ENCODE peak calls at places on chromosomes 5 and 9, in seven cellular contexts. One of them, this sample, is unnamed.

GRCh38 chr9:114271556-114272510 is 51.1 kb upstream of the ORM1 start:
- DNase-seq in neural progenitor cell: peak; percentile 65
- DNase-seq in GM12878: no peak
- DNase-seq in GM20000: peak; percentile 41
- DNase-seq in Caco-2: no peak
- DNase-seq in stomach: no peak
- DNase-seq in psoas muscle: peak; percentile 42
- DNase-seq in this sample: peak; percentile 57

GRCh38 chr9:131333771-131334567 is 44.4 kb downstream of the PLPP7 start:
- DNase-seq in neural progenitor cell: no peak
- DNase-seq in GM12878: no peak
- DNase-seq in GM20000: no peak
- DNase-seq in Caco-2: no peak
- DNase-seq in stomach: no peak
- DNase-seq in psoas muscle: no peak
- DNase-seq in this sample: no peak

GRCh38 chr5:72301557-72301956 is 18.5 kb downstream of the MRPS27 start:
- DNase-seq in neural progenitor cell: peak; percentile 39
- DNase-seq in GM12878: no peak
- DNase-seq in GM20000: peak; percentile 31
- DNase-seq in Caco-2: no peak
- DNase-seq in stomach: no peak
- DNase-seq in psoas muscle: no peak
- DNase-seq in this sample: no peak

GRCh38 chr5:34655354-34655991 is 655 bp upstream of the RAI14 start:
- DNase-seq in neural progenitor cell: peak; percentile 59
- DNase-seq in GM12878: no peak
- DNase-seq in GM20000: peak; percentile 53
- DNase-seq in Caco-2: peak; percentile 47
- DNase-seq in stomach: peak; percentile 58
- DNase-seq in psoas muscle: no peak
- DNase-seq in this sample: peak; percentile 32

GRCh38 chr5:38541174-38541724 is 15.2 kb downstream of the LIFR start:
- DNase-seq in neural progenitor cell: no peak
- DNase-seq in GM12878: no peak
- DNase-seq in GM20000: no peak
- DNase-seq in Caco-2: no peak
- DNase-seq in stomach: no peak
- DNase-seq in psoas muscle: no peak
- DNase-seq in this sample: no peak

GRCh38 chr5:80754900-80755299 is 100.1 kb upstream of the DHFR start:
- DNase-seq in neural progenitor cell: peak; percentile 89
- DNase-seq in GM12878: peak; percentile 33
- DNase-seq in GM20000: no peak
- DNase-seq in Caco-2: no peak
- DNase-seq in stomach: no peak
- DNase-seq in psoas muscle: no peak
- DNase-seq in this sample: no peak

GRCh38 chr5:62256161-62257017 is 49.6 kb upstream of the KIF2A start:
- DNase-seq in neural progenitor cell: peak; percentile 12
- DNase-seq in GM12878: no peak
- DNase-seq in GM20000: peak; percentile 22
- DNase-seq in Caco-2: no peak
- DNase-seq in stomach: no peak
- DNase-seq in psoas muscle: no peak
- DNase-seq in this sample: no peak

GRCh38 chr9:129838707-129839259 is 3.5 kb downstream of the USP20 start:
- DNase-seq in neural progenitor cell: no peak
- DNase-seq in GM12878: no peak
- DNase-seq in GM20000: no peak
- DNase-seq in Caco-2: no peak
- DNase-seq in stomach: no peak
- DNase-seq in psoas muscle: no peak
- DNase-seq in this sample: no peak

GRCh38 chr9:109934499-109935214 is 154.7 kb downstream of the PALM2AKAP2 start:
- DNase-seq in neural progenitor cell: no peak
- DNase-seq in GM12878: no peak
- DNase-seq in GM20000: no peak
- DNase-seq in Caco-2: no peak
- DNase-seq in stomach: no peak
- DNase-seq in psoas muscle: no peak
- DNase-seq in this sample: no peak

GRCh38 chr9:76459691-76460635 is 981 bp downstream of the GCNT1 start:
- DNase-seq in neural progenitor cell: peak; percentile 76
- DNase-seq in GM12878: no peak
- DNase-seq in GM20000: peak; percentile 28
- DNase-seq in Caco-2: peak; percentile 20
- DNase-seq in stomach: peak; percentile 58
- DNase-seq in psoas muscle: peak; percentile 21
- DNase-seq in this sample: peak; percentile 45

GRCh38 chr5:154813736-154814135 is 36.7 kb downstream of the FAXDC2 start:
- DNase-seq in neural progenitor cell: no peak
- DNase-seq in GM12878: no peak
- DNase-seq in GM20000: no peak
- DNase-seq in Caco-2: no peak
- DNase-seq in stomach: no peak
- DNase-seq in psoas muscle: no peak
- DNase-seq in this sample: no peak

GRCh38 chr5:160183075-160183474 is 46.2 kb upstream of the FABP6 start:
- DNase-seq in neural progenitor cell: no peak
- DNase-seq in GM12878: no peak
- DNase-seq in GM20000: no peak
- DNase-seq in Caco-2: no peak
- DNase-seq in stomach: no peak
- DNase-seq in psoas muscle: no peak
- DNase-seq in this sample: no peak

GRCh38 chr5:1936413-1936812 is 53.7 kb upstream of the IRX4 start:
- DNase-seq in neural progenitor cell: no peak
- DNase-seq in GM12878: no peak
- DNase-seq in GM20000: no peak
- DNase-seq in Caco-2: no peak
- DNase-seq in stomach: no peak
- DNase-seq in psoas muscle: no peak
- DNase-seq in this sample: peak; percentile 38

GRCh38 chr5:116856271-116856670 is 281.6 kb upstream of the SEMA6A start:
- DNase-seq in neural progenitor cell: no peak
- DNase-seq in GM12878: no peak
- DNase-seq in GM20000: no peak
- DNase-seq in Caco-2: no peak
- DNase-seq in stomach: no peak
- DNase-seq in psoas muscle: no peak
- DNase-seq in this sample: no peak

GRCh38 chr5:52277101-52277500 is 510.6 kb upstream of the ITGA1 start:
- DNase-seq in neural progenitor cell: peak; percentile 31
- DNase-seq in GM12878: no peak
- DNase-seq in GM20000: no peak
- DNase-seq in Caco-2: no peak
- DNase-seq in stomach: no peak
- DNase-seq in psoas muscle: no peak
- DNase-seq in this sample: no peak

GRCh38 chr5:68962632-68963484 is 131.0 kb upstream of the SLC30A5 start:
- DNase-seq in neural progenitor cell: peak; percentile 78
- DNase-seq in GM12878: no peak
- DNase-seq in GM20000: peak; percentile 52
- DNase-seq in Caco-2: peak; percentile 73
- DNase-seq in stomach: peak; percentile 69
- DNase-seq in psoas muscle: peak; percentile 48
- DNase-seq in this sample: peak; percentile 77

GRCh38 chr5:141186897-141187512 is at the start of gene PCDHB9:
- DNase-seq in neural progenitor cell: peak; percentile 65
- DNase-seq in GM12878: no peak
- DNase-seq in GM20000: no peak
- DNase-seq in Caco-2: no peak
- DNase-seq in stomach: no peak
- DNase-seq in psoas muscle: no peak
- DNase-seq in this sample: peak; percentile 66

GRCh38 chr9:78985084-78985738 is 586.6 kb upstream of the TLE4 start:
- DNase-seq in neural progenitor cell: no peak
- DNase-seq in GM12878: no peak
- DNase-seq in GM20000: no peak
- DNase-seq in Caco-2: no peak
- DNase-seq in stomach: no peak
- DNase-seq in psoas muscle: no peak
- DNase-seq in this sample: no peak

GRCh38 chr9:100730126-100730525 is 152.2 kb downstream of the CAVIN4 start:
- DNase-seq in neural progenitor cell: peak; percentile 21
- DNase-seq in GM12878: no peak
- DNase-seq in GM20000: no peak
- DNase-seq in Caco-2: no peak
- DNase-seq in stomach: no peak
- DNase-seq in psoas muscle: no peak
- DNase-seq in this sample: no peak

GRCh38 chr5:93343570-93343969 is 237.4 kb downstream of the NR2F1-AS1 start:
- DNase-seq in neural progenitor cell: no peak
- DNase-seq in GM12878: peak; percentile 11
- DNase-seq in GM20000: no peak
- DNase-seq in Caco-2: no peak
- DNase-seq in stomach: no peak
- DNase-seq in psoas muscle: no peak
- DNase-seq in this sample: no peak

GRCh38 chr5:177546262-177546741 is 8.1 kb downstream of the FAM193B start:
- DNase-seq in neural progenitor cell: no peak
- DNase-seq in GM12878: no peak
- DNase-seq in GM20000: no peak
- DNase-seq in Caco-2: peak; percentile 45
- DNase-seq in stomach: no peak
- DNase-seq in psoas muscle: peak; percentile 60
- DNase-seq in this sample: peak; percentile 37

GRCh38 chr9:78369644-78370219 is 72.8 kb downstream of the PSAT1 start:
- DNase-seq in neural progenitor cell: peak; percentile 87
- DNase-seq in GM12878: no peak
- DNase-seq in GM20000: peak; percentile 61
- DNase-seq in Caco-2: peak; percentile 44
- DNase-seq in stomach: peak; percentile 71
- DNase-seq in psoas muscle: peak; percentile 59
- DNase-seq in this sample: peak; percentile 50

GRCh38 chr5:60410427-60410826 is 289.5 kb downstream of the DEPDC1B start:
- DNase-seq in neural progenitor cell: no peak
- DNase-seq in GM12878: no peak
- DNase-seq in GM20000: no peak
- DNase-seq in Caco-2: no peak
- DNase-seq in stomach: no peak
- DNase-seq in psoas muscle: no peak
- DNase-seq in this sample: no peak

GRCh38 chr5:170046221-170046620 is 59.5 kb upstream of the FOXI1 start:
- DNase-seq in neural progenitor cell: no peak
- DNase-seq in GM12878: no peak
- DNase-seq in GM20000: no peak
- DNase-seq in Caco-2: no peak
- DNase-seq in stomach: no peak
- DNase-seq in psoas muscle: no peak
- DNase-seq in this sample: no peak

GRCh38 chr5:126490167-126490937 is 67.1 kb downstream of the GRAMD2B start:
- DNase-seq in neural progenitor cell: peak; percentile 79
- DNase-seq in GM12878: no peak
- DNase-seq in GM20000: no peak
- DNase-seq in Caco-2: no peak
- DNase-seq in stomach: no peak
- DNase-seq in psoas muscle: no peak
- DNase-seq in this sample: no peak

GRCh38 chr9:111730937-111731567 is 63.7 kb downstream of the SHOC1 start:
- DNase-seq in neural progenitor cell: no peak
- DNase-seq in GM12878: no peak
- DNase-seq in GM20000: no peak
- DNase-seq in Caco-2: no peak
- DNase-seq in stomach: no peak
- DNase-seq in psoas muscle: no peak
- DNase-seq in this sample: peak; percentile 29

GRCh38 chr9:123928471-123929176 is 1.3 kb downstream of the DENND1A start:
- DNase-seq in neural progenitor cell: no peak
- DNase-seq in GM12878: no peak
- DNase-seq in GM20000: peak; percentile 50
- DNase-seq in Caco-2: no peak
- DNase-seq in stomach: no peak
- DNase-seq in psoas muscle: no peak
- DNase-seq in this sample: no peak

GRCh38 chr5:154625031-154625430 is 130.1 kb upstream of the LARP1 start:
- DNase-seq in neural progenitor cell: no peak
- DNase-seq in GM12878: no peak
- DNase-seq in GM20000: no peak
- DNase-seq in Caco-2: no peak
- DNase-seq in stomach: no peak
- DNase-seq in psoas muscle: no peak
- DNase-seq in this sample: no peak

GRCh38 chr5:178237431-178238312 is 5.1 kb upstream of the PHYKPL start:
- DNase-seq in neural progenitor cell: no peak
- DNase-seq in GM12878: no peak
- DNase-seq in GM20000: no peak
- DNase-seq in Caco-2: no peak
- DNase-seq in stomach: no peak
- DNase-seq in psoas muscle: no peak
- DNase-seq in this sample: no peak

GRCh38 chr9:81312346-81312745 is 377.0 kb downstream of the TLE1 start:
- DNase-seq in neural progenitor cell: no peak
- DNase-seq in GM12878: no peak
- DNase-seq in GM20000: no peak
- DNase-seq in Caco-2: no peak
- DNase-seq in stomach: no peak
- DNase-seq in psoas muscle: no peak
- DNase-seq in this sample: no peak
- TF ChIP-seq CTCF in neural progenitor cell: no peak
- TF ChIP-seq CTCF in GM12878: no peak
- TF ChIP-seq CTCF in GM20000: no peak
- TF ChIP-seq CTCF in Caco-2: no peak
- TF ChIP-seq CTCF in stomach: no peak
- TF ChIP-seq CTCF in psoas muscle: peak; percentile 6
- TF ChIP-seq CTCF in this sample: no peak

GRCh38 chr5:123035320-123035949 is 1.1 kb downstream of the PPIC start:
- DNase-seq in neural progenitor cell: peak; percentile 69
- DNase-seq in GM12878: no peak
- DNase-seq in GM20000: peak; percentile 42
- DNase-seq in Caco-2: peak; percentile 60
- DNase-seq in stomach: peak; percentile 38
- DNase-seq in psoas muscle: peak; percentile 39
- DNase-seq in this sample: peak; percentile 72
- TF ChIP-seq CTCF in neural progenitor cell: no peak
- TF ChIP-seq CTCF in GM12878: no peak
- TF ChIP-seq CTCF in GM20000: no peak
- TF ChIP-seq CTCF in Caco-2: no peak
- TF ChIP-seq CTCF in stomach: no peak
- TF ChIP-seq CTCF in psoas muscle: no peak
- TF ChIP-seq CTCF in this sample: no peak

GRCh38 chr9:4666042-4666699 is at the start of gene SPATA6L:
- DNase-seq in neural progenitor cell: peak; percentile 43
- DNase-seq in GM12878: no peak
- DNase-seq in GM20000: peak; percentile 58
- DNase-seq in Caco-2: peak; percentile 44
- DNase-seq in stomach: peak; percentile 75
- DNase-seq in psoas muscle: peak; percentile 69
- DNase-seq in this sample: peak; percentile 48
- TF ChIP-seq CTCF in neural progenitor cell: peak; percentile 27
- TF ChIP-seq CTCF in GM12878: no peak
- TF ChIP-seq CTCF in GM20000: peak; percentile 30
- TF ChIP-seq CTCF in Caco-2: no peak
- TF ChIP-seq CTCF in stomach: no peak
- TF ChIP-seq CTCF in psoas muscle: no peak
- TF ChIP-seq CTCF in this sample: no peak

DNA sequence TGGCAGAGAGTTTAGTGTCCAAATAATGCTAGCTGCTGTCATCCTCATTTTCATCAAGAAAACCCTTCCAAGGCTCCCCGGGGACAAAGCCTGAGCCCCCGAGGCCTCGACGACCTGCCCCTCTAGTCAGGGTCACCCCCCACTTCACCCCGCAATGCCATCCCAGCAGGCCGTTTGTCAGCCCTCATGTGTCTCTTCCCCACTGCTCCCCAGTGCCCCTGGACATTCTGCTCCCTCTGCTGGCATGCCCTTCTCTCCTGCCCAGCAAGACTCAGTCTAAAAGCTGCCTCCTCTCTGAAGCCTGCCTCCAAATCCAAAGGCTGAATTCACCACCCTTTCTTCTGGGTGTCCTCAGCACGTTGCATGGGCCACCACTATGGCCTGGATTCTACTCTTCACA is 59.3 kb downstream of the PAX5 start:
- DNase-seq in neural progenitor cell: no peak
- DNase-seq in GM12878: no peak
- DNase-seq in GM20000: no peak
- DNase-seq in Caco-2: no peak
- DNase-seq in stomach: peak; percentile 24
- DNase-seq in psoas muscle: no peak
- DNase-seq in this sample: no peak
- TF ChIP-seq CTCF in neural progenitor cell: peak; percentile 21
- TF ChIP-seq CTCF in GM12878: no peak
- TF ChIP-seq CTCF in GM20000: no peak
- TF ChIP-seq CTCF in Caco-2: no peak
- TF ChIP-seq CTCF in stomach: no peak
- TF ChIP-seq CTCF in psoas muscle: no peak
- TF ChIP-seq CTCF in this sample: no peak

This sample was measured in Calu3.